ENCODE peak calls at places on chromosomes 7 and 10, in five cellular contexts. W, S, O, D and I are unnamed samples.

GRCh38 chr7:41189866-41190265 is 513.0 kb downstream of the INHBA start:
- DNase-seq in O (no peak), D (no peak), W (peak), S (no peak), I (no peak)

GRCh38 chr7:45342236-45342635 is 184.6 kb downstream of the RAMP3 start:
- DNase-seq in S (no peak), D (no peak), W (no peak), O (no peak), I (no peak)

GRCh38 chr10:55668326-55668922 is 692.6 kb downstream of the ZWINT start:
- DNase-seq in W (no peak), O (no peak), S (no peak), D (no peak), I (no peak)

GRCh38 chr10:79007843-79008319 is 60.9 kb upstream of the ZMIZ1 start:
- DNase-seq in D (no peak), S (no peak), W (no peak), O (no peak), I (no peak)

GRCh38 chr10:125414998-125415397 is 254.6 kb upstream of the CTBP2 start:
- DNase-seq in O (no peak), S (no peak), W (peak), D (no peak), I (no peak)

GRCh38 chr7:70953388-70953787 is 178.6 kb upstream of the GALNT17 start:
- DNase-seq in S (no peak), O (no peak), D (no peak), W (no peak), I (no peak)

GRCh38 chr7:47418910-47419309 is 163.0 kb downstream of the TNS3 start:
- DNase-seq in O (no peak), S (no peak), W (peak), D (no peak), I (peak)

GRCh38 chr10:79390551-79391229 is 43.4 kb downstream of the PPIF start:
- DNase-seq in D (no peak), W (no peak), O (peak), S (peak), I (peak)

GRCh38 chr10:84946984-84947383 is 618.6 kb downstream of the CCSER2 start:
- DNase-seq in O (no peak), D (no peak), W (no peak), S (no peak), I (no peak)

GRCh38 chr7:22697897-22698645 is 28.9 kb upstream of the IL6 start:
- DNase-seq in D (no peak), W (no peak), S (no peak), O (no peak), I (no peak)

GRCh38 chr10:83990126-83990525 is 149.2 kb upstream of the GHITM start:
- DNase-seq in S (no peak), O (no peak), W (no peak), D (no peak), I (no peak)

GRCh38 chr10:17067549-17068264 is 61.9 kb downstream of the CUBN start:
- DNase-seq in S (no peak), D (no peak), O (no peak), W (peak), I (no peak)

GRCh38 chr10:24262929-24263653 is 54.2 kb downstream of the KIAA1217 start:
- DNase-seq in S (no peak), O (no peak), D (no peak), W (no peak), I (peak)

GRCh38 chr10:65342226-65342625 is 1583.6 kb upstream of the LRRTM3 start:
- DNase-seq in D (no peak), S (no peak), O (peak), W (no peak), I (no peak)

GRCh38 chr7:130303551-130303950 is 10.6 kb downstream of the CPA4 start:
- DNase-seq in O (no peak), W (no peak), S (no peak), D (no peak), I (no peak)

GRCh38 chr7:30559566-30559965 is 35.1 kb upstream of the GARS1 start:
- DNase-seq in W (no peak), O (no peak), D (peak), S (no peak), I (no peak)

GRCh38 chr10:118343115-118343514 is 991 bp upstream of the FAM204A start:
- DNase-seq in S (no peak), W (peak), D (no peak), O (no peak), I (no peak)

GRCh38 chr10:77828376-77828775 is 98.2 kb downstream of the DLG5 start:
- DNase-seq in W (no peak), O (no peak), D (no peak), S (no peak), I (no peak)

GRCh38 chr10:49678827-49679479 is 498 bp upstream of the C10orf53 start:
- DNase-seq in S (no peak), D (no peak), O (no peak), W (no peak), I (no peak)

GRCh38 chr7:13980474-13980873 is 9.0 kb downstream of the ETV1 start:
- DNase-seq in D (no peak), W (no peak), O (no peak), S (no peak), I (no peak)

GRCh38 chr7:6272481-6273323 is at the start of gene CYTH3:
- DNase-seq in S (peak), D (peak), O (peak), W (peak), I (peak)

GRCh38 chr7:19390795-19391194 is 245.6 kb upstream of the FERD3L start:
- DNase-seq in O (no peak), D (no peak), W (no peak), S (no peak), I (no peak)

GRCh38 chr7:100438172-100438571 is 1.9 kb upstream of the PPP1R35 start:
- DNase-seq in O (no peak), S (no peak), D (no peak), W (no peak), I (no peak)

GRCh38 chr7:107874605-107875446 is 16.2 kb upstream of the DLD start:
- DNase-seq in S (no peak), O (peak), W (peak), D (no peak), I (no peak)

GRCh38 chr7:122919643-122920181 is 33.5 kb upstream of the CADPS2 start:
- DNase-seq in O (no peak), S (no peak), D (no peak), W (no peak), I (no peak)

GRCh38 chr10:5812283-5813090 is 747 bp downstream of the GDI2 start:
- DNase-seq in W (no peak), O (peak), S (peak), D (no peak), I (peak)

GRCh38 chr7:155928583-155929145 is 116.4 kb upstream of the SHH start:
- DNase-seq in D (no peak), O (no peak), W (no peak), S (no peak), I (no peak)

GRCh38 chr7:124937076-124937475 is 7.5 kb upstream of the POT1 start:
- DNase-seq in W (no peak), S (no peak), D (no peak), O (no peak), I (no peak)

GRCh38 chr7:122944682-122945303 is 50.7 kb downstream of the TAS2R16 start:
- DNase-seq in S (no peak), W (no peak), O (no peak), D (no peak), I (no peak)

GRCh38 chr7:143288836-143289235 is 685 bp downstream of the CASP2 start:
- DNase-seq in O (no peak), D (no peak), S (no peak), W (peak), I (no peak)

GRCh38 chr10:60025279-60025678 is 118.9 kb upstream of the CCDC6 start:
- DNase-seq in D (no peak), O (no peak), W (no peak), S (no peak), I (no peak)

GRCh38 chr10:102452672-102453340 is 1.5 kb upstream of the C10orf95 start:
- DNase-seq in S (no peak), D (no peak), O (peak), W (peak), I (no peak)

GRCh38 chr7:138359891-138360582 is 100.0 kb upstream of the TRIM24 start:
- DNase-seq in O (no peak), D (no peak), S (no peak), W (no peak), I (no peak)

GRCh38 chr7:142567201-142567600 is 182.1 kb upstream of the PRSS1 start:
- DNase-seq in D (no peak), W (no peak), O (no peak), S (no peak), I (no peak)

GRCh38 chr10:101767600-101767945 is 8.3 kb downstream of the FGF8 start:
- DNase-seq in S (no peak), W (no peak), D (no peak), O (no peak), I (no peak)

GRCh38 chr7:27516415-27516814 is 146.3 kb downstream of the HIBADH start:
- DNase-seq in W (no peak), S (no peak), O (no peak), D (no peak), I (no peak)

GRCh38 chr7:76260171-76260703 is 42.2 kb upstream of the HSPB1 start:
- DNase-seq in W (no peak), D (no peak), O (no peak), S (peak), I (no peak)

GRCh38 chr7:12031638-12032037 is 179.5 kb upstream of the TMEM106B start:
- DNase-seq in W (peak), S (no peak), O (no peak), D (no peak), I (no peak)

GRCh38 chr7:151729521-151729921 is 147.4 kb downstream of the PRKAG2 start:
- DNase-seq in W (no peak), O (no peak), S (peak), D (no peak), I (no peak)

GRCh38 chr7:151731022-151731441 is 145.9 kb downstream of the PRKAG2 start:
- DNase-seq in D (no peak), W (no peak), S (no peak), O (no peak), I (no peak)

GRCh38 chr7:151728746-151729145 is 148.2 kb downstream of the PRKAG2 start:
- DNase-seq in D (no peak), S (peak), O (no peak), W (no peak), I (no peak)

GRCh38 chr7:151732292-151732691 is 144.6 kb downstream of the PRKAG2 start:
- DNase-seq in O (no peak), S (peak), D (no peak), W (no peak), I (no peak)

DNA sequence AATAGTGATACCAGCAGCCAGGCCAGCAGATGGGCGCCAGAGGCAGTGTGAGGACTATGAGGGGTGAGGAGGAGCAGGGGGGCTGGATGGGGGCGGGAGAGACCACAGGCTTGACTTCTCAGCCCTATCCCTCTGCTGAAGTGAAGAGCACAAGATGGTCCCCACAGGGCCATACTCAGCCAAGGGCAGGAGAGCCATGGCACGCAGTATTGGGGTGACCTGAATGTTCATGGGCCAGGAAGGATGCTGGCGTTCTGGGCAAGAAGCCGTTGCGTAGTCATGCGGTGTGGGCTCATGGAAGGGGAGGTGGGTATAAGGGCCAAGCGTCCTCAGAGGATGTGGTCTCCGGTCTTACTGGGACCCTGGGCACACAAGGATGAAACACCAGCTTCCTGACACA is 146.3 kb downstream of the PRKAG2 start:
- DNase-seq in D (no peak), W (no peak), S (peak), O (no peak), I (no peak)
- H3K4me3 ChIP-seq in D (no peak), W (no peak), S (no peak), O (no peak), I (no peak)

GRCh38 chr7:139914861-139915300 is 85.8 kb downstream of the TBXAS1 start:
- DNase-seq in S (no peak), D (no peak), W (peak), O (no peak), I (no peak)

GRCh38 chr7:139916717-139917395 is 87.8 kb downstream of the TBXAS1 start:
- DNase-seq in S (no peak), W (no peak), D (no peak), O (no peak), I (no peak)

GRCh38 chr7:139915301-139915863 is 86.3 kb downstream of the TBXAS1 start:
- DNase-seq in O (no peak), W (peak), S (no peak), D (no peak), I (peak)

GRCh38 chr7:139914306-139914747 is 85.3 kb downstream of the TBXAS1 start:
- DNase-seq in O (no peak), W (peak), D (no peak), S (no peak), I (no peak)

DNA sequence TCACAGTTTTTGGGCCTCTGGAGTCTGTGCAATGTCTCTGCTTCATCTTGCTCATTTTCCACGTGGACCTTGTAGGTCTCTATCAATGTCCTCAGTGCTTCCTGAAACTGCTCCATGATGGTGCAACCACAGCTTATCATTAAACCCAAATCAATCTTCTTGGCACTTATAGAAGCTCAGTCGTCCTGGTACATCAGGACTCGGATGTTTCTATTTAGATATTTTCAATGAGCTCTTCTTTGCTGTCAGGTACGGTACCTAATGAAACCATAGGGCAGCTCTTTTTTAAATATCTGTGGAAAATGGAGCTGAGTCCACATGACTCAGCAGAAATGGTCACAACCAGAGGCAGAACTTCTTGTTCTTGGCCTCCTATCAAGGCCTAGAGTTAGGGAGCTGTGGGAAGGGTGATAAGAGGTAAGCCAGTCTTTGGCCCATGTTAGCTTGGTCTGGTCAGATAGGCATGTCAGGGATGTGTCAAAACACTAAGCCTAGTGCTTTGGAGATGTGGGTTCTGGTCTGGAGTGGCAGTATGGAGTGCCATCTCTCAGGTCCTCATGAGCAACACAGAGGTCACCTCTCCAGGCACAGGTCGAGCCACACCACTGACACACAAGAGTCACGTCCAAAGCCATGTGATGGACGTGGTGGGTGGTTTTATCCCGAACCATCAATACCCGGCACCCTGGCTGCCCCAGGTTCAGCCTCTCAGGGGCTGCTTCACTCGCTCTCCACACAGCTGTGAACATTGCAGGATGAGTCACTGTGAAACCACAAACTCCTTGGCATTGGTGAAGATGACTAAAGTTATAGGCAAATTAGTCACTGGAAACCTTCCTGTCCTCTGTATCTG is 87.0 kb downstream of the TBXAS1 start:
- DNase-seq in O (peak), S (peak), D (no peak), W (peak), I (peak)
- TF ChIP-seq POLR2A in O (no peak), S (no peak), D (no peak), W (no peak), I (no peak)

DNA sequence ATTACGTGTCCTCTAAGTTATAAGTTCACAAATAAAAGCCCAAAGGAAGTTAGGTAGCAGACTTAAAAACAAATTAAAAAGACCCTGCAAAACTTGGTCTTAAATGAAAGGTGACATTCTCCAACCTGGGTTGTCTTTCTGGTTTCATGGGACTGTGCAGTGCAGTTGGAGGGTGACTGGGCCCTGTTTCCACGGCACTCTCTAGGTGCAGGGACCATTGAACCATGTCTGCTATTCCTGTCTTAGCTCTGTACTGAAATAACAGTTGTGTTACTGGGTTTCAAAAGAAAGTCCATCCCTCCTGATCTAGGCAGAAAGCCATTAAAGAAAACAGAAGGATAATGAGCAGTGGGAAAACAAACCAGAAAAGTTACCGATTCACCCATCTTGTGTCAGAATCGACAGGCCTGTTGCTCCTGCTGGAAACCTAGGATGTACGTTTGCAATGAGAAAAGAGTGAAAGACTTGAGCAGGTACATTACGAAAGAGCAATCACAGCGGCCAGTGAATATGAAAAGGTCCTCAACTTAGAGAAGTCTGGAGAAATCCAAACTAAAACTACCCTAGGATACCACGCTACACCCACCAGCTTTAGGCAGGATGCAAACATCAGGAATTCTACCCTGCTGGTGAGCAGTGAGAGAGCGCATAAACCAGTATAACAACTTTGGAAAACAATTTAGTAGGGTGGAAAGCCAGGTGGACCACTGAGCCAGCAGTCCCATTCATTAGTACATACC is 24.5 kb downstream of the SPDYE6 start:
- DNase-seq in D (no peak), O (no peak), S (no peak), W (no peak), I (no peak)
- TF ChIP-seq CTCF in D (no peak), O (no peak), S (no peak), W (no peak), I (no peak)

GRCh38 chr7:98211221-98211675 is at the start of gene BHLHA15:
- DNase-seq in D (no peak), W (no peak), O (peak), S (peak), I (no peak)
- H3K4me3 ChIP-seq in D (peak), W (peak), O (peak), S (no peak), I (no peak)

GRCh38 chr10:126437661-126438406 is 49.6 kb upstream of the ADAM12 start:
- DNase-seq in O (no peak), W (no peak), S (no peak), D (no peak), I (no peak)
- TF ChIP-seq POLR2A in O (no peak), W (no peak), S (no peak), D (no peak), I (no peak)

GRCh38 chr10:99964791-99965190 is 45.0 kb downstream of the DNMBP start:
- DNase-seq in O (no peak), D (no peak), W (peak), S (no peak), I (no peak)
- TF ChIP-seq CTCF in O (no peak), D (no peak), W (peak), S (no peak), I (no peak)

GRCh38 chr7:43639858-43640491 is 57.1 kb downstream of the STK17A start:
- DNase-seq in D (no peak), W (peak), O (peak), S (peak), I (no peak)
- H3K4me3 ChIP-seq in D (no peak), W (no peak), O (no peak), S (no peak), I (no peak)

GRCh38 chr7:152462995-152463713 is 27.4 kb upstream of the KMT2C start:
- DNase-seq in S (no peak), W (peak), D (peak), O (no peak), I (no peak)
- TF ChIP-seq POLR2A in S (peak), W (no peak), D (no peak), O (peak), I (no peak)